ENCODE peak calls at places on chromosomes 4 and X, in ten cellular contexts. R is heart right ventricle, H is brain microvascular endothelial cell, S is MM.1S, L is uterus, M is tibial nerve, F is ovary, I is ascending aorta, A is mammary epithelial cell, X is hepatocyte. W is an unnamed sample. For H3K27me3, the result is how much of the 10 kb centered on the place peaks cover.

GRCh38 chr4:148044889-148045352 is 313.0 kb downstream of the ARHGAP10 start:
- DNase-seq in R (no peak), H (no peak), S (no peak), L (no peak), M (no peak), F (no peak), I (no peak), A (no peak), X (no peak), W (no peak)

GRCh38 chr4:45317276-45317675 is 590.9 kb upstream of the GNPDA2 start:
- DNase-seq in R (no peak), H (no peak), S (no peak), L (no peak), M (no peak), F (no peak), I (no peak), A (peak), X (peak), W (no peak)

GRCh38 chr4:42596918-42597317 is 60.0 kb downstream of the ATP8A1 start:
- DNase-seq in R (no peak), H (no peak), S (no peak), L (no peak), M (no peak), F (no peak), I (no peak), A (no peak), X (no peak), W (no peak)

GRCh38 chrX:149638860-149639259 is 7.3 kb upstream of the TMEM185A start:
- DNase-seq in R (no peak), H (no peak), S (no peak), L (no peak), M (no peak), F (no peak), I (no peak), A (peak), X (no peak), W (no peak)

GRCh38 chrX:11336201-11336600 is 43.0 kb downstream of the AMELX start:
- DNase-seq in R (no peak), H (no peak), S (peak), L (no peak), M (no peak), F (no peak), I (no peak), A (no peak), X (no peak), W (no peak)

GRCh38 chr4:24172406-24172805 is 282.6 kb upstream of the PPARGC1A start:
- DNase-seq in R (no peak), H (no peak), S (no peak), L (no peak), M (no peak), F (no peak), I (no peak), A (no peak), X (no peak), W (no peak)

GRCh38 chrX:155105919-155106318 is 34.6 kb downstream of the BRCC3 start:
- DNase-seq in R (no peak), H (no peak), S (no peak), L (no peak), M (no peak), F (no peak), I (no peak), A (no peak), X (no peak), W (no peak)

GRCh38 chr4:120071192-120071795 is 4.6 kb upstream of the MAD2L1 start:
- DNase-seq in R (no peak), H (peak), S (peak), L (no peak), M (no peak), F (peak), I (no peak), A (peak), X (peak), W (no peak)

GRCh38 chr4:67746797-67747495 is 7.2 kb downstream of the GNRHR start:
- DNase-seq in R (no peak), H (no peak), S (peak), L (no peak), M (no peak), F (no peak), I (no peak), A (peak), X (peak), W (no peak)

GRCh38 chrX:39971760-39972159 is 126.0 kb downstream of the BCOR start:
- DNase-seq in R (no peak), H (no peak), S (no peak), L (no peak), M (no peak), F (no peak), I (no peak), A (no peak), X (no peak), W (no peak)

GRCh38 chr4:142169216-142169615 is 532.8 kb downstream of the IL15 start:
- DNase-seq in R (no peak), H (no peak), S (no peak), L (no peak), M (no peak), F (no peak), I (no peak), A (no peak), X (no peak), W (no peak)

GRCh38 chr4:6331018-6331417 is 61.4 kb downstream of the WFS1 start:
- DNase-seq in R (no peak), H (no peak), S (peak), L (no peak), M (no peak), F (no peak), I (no peak), A (no peak), X (peak), W (no peak)

GRCh38 chr4:13523591-13524503 is 20.5 kb downstream of the NKX3-2 start:
- DNase-seq in R (no peak), H (no peak), S (no peak), L (no peak), M (no peak), F (no peak), I (no peak), A (no peak), X (no peak), W (no peak)

GRCh38 chrX:29318051-29318450 is 730.8 kb downstream of the IL1RAPL1 start:
- DNase-seq in R (no peak), H (no peak), S (no peak), L (no peak), M (no peak), F (no peak), I (no peak), A (no peak), X (no peak), W (no peak)

GRCh38 chrX:19046343-19047215 is 62.7 kb upstream of the PHKA2 start:
- DNase-seq in R (no peak), H (peak), S (no peak), L (no peak), M (no peak), F (no peak), I (no peak), A (peak), X (peak), W (no peak)

GRCh38 chr4:176569301-176569700 is 223.4 kb downstream of the VEGFC start:
- DNase-seq in R (no peak), H (no peak), S (no peak), L (no peak), M (no peak), F (no peak), I (no peak), A (no peak), X (no peak), W (no peak)
- TF ChIP-seq CTCF in R (no peak), H (peak), S (no peak), L (no peak), M (no peak), F (no peak), I (no peak), A (peak), X (peak), W (peak)

DNA sequence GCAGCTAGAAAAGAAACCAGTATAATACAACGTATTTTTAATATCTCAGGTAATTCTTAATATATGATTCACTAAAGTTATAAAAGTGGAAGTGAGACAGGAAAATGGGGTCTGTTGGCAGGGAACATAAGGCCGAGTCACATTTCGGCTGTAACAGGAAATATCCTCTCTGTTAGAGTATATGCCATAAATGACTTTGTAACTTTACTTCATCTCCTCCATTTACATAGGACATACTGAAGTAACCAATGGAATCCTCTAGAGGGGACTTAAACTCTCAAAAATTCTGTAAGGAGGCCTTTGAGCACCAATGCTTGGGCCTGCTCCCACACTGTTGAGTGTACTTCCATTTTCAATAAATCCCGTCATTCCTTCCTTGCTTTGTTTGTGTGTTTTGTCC is 71.3 kb downstream of the ANKRD17 start:
- DNase-seq in R (no peak), H (no peak), S (no peak), L (no peak), M (no peak), F (no peak), I (no peak), A (no peak), X (no peak), W (no peak)
- H3K4me3 ChIP-seq in R (no peak), H (no peak), S (no peak), L (no peak), M (no peak), F (no peak), I (no peak), A (no peak), X (no peak), W (no peak)

DNA sequence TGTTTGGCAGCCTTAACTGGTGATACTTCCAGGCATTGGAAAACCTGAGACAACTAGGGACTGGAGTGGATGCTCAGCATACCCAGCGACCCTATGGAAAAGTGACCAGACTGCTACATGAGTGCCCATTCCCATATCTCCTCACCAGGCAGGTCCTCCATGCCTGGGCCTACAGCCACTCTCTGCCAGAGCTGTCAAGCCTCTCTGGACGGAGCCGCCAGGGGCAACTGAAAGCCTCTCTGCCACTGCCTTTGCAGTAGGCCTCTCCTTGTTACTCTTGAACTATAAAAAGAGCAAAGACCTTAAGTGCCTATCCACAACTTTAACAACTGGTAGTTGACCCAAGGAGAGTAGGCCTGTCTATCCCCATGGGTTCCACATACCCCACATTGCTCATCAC is 20.2 kb upstream of the FAAH2 start:
- DNase-seq in R (no peak), H (no peak), S (no peak), L (no peak), M (no peak), F (no peak), I (no peak), A (no peak), X (no peak), W (no peak)
- H3K27me3 ChIP-seq in R (under half), H (under half), S (under half), L (under half), M (under half), F (under half), I (under half), A (under half), X (under half), W (under half)

GRCh38 chr4:27692868-27693634 is 832.4 kb downstream of the STIM2 start:
- DNase-seq in R (no peak), H (no peak), S (peak), L (no peak), M (no peak), F (no peak), I (no peak), A (no peak), X (no peak), W (no peak)

GRCh38 chr4:27692098-27692679 is 831.5 kb downstream of the STIM2 start:
- DNase-seq in R (no peak), H (peak), S (peak), L (no peak), M (no peak), F (no peak), I (no peak), A (peak), X (peak), W (no peak)
- TF ChIP-seq CTCF in R (no peak), H (peak), S (peak), L (no peak), M (peak), F (no peak), I (no peak), A (peak), X (peak), W (peak)

DNA sequence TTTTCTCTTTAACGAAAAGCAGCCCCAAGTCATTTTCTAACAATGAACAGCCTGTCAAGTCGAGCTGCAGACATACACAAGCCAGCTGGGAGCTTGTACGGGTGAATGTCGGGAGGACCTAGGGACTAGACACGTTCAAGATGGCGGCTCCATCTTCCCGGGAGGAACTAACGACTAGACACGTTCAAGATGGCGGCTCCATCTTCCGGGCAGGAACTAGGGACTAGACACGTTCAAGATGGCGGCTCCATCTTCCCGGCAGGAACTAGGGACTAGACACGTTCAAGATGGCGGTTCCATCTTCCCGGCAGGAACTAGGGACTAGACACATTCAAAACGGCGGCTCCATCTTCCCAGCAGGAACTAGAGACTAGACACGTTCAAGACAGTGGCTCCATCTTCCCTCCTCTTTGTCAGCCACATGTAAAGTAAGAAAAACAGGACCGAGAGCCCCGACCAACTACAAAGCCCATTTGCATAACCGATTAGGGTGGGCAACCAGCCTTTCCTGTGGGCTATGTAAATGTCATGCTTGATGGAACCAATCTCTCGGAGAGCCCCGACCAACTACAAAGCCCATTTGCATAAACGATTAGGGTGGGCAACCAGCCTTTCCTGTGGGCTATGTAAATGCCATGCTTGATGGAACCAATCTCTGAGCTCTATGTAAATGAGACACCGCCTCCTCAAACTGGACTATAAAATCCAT is 175.5 kb downstream of the DHRSX start:
- DNase-seq in R (peak), H (peak), S (no peak), L (peak), M (no peak), F (peak), I (peak), A (peak), X (no peak), W (peak)
- H3K4me3 ChIP-seq in R (peak), H (peak), S (no peak), L (peak), M (peak), F (peak), I (peak), A (no peak), X (no peak), W (no peak)

DNA sequence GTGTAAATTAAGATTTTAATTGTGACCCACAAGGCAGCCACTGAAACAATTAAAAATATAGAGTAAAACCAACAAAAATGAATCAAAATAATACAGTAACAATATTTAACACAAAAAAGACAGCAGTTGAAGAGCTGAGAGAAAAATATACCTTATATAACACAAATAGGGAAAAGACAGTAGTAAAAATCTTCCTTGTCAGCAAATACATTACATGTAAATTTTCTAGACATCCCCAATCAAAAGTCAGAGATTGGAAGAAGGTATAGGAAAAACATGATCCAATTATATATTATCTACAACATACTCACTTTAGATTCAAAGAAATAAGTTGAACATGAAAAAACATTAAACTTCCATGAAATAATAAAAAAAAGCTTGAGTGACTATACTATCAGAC is 330.8 kb downstream of the UBE2NL start:
- DNase-seq in R (no peak), H (no peak), S (no peak), L (no peak), M (no peak), F (no peak), I (no peak), A (no peak), X (no peak), W (no peak)
- H3K27me3 ChIP-seq in R (under half), H (under half), S (under half), L (under half), M (under half), F (under half), I (under half), A (under half), X (under half), W (under half)

GRCh38 chr4:123777297-123777859 is 380.8 kb downstream of the SPRY1 start:
- DNase-seq in R (no peak), H (no peak), S (no peak), L (no peak), M (no peak), F (no peak), I (no peak), A (no peak), X (no peak), W (no peak)

DNA sequence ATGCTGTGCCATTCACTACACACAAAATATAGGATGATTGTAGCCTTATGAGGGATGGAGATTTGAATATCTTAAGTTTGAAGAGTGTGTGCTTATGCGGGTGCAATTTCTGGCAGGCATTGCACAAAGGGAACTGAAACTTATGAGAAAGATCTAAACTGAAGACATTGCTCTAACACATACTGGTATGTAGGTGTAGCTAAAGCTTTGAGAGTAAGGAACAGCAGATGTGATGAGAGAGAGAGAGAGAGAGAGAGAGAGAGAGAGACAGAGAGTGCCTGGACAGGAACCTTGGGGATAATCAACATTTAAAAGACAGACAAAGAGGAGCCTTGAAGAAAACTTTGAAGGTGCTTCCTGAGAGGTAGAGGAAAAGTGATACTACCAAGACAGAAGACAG is 379.7 kb downstream of the SPRY1 start:
- DNase-seq in R (no peak), H (no peak), S (peak), L (no peak), M (no peak), F (no peak), I (no peak), A (no peak), X (no peak), W (no peak)
- TF ChIP-seq CTCF in R (no peak), H (no peak), S (peak), L (no peak), M (no peak), F (no peak), I (no peak), A (no peak), X (no peak), W (no peak)

DNA sequence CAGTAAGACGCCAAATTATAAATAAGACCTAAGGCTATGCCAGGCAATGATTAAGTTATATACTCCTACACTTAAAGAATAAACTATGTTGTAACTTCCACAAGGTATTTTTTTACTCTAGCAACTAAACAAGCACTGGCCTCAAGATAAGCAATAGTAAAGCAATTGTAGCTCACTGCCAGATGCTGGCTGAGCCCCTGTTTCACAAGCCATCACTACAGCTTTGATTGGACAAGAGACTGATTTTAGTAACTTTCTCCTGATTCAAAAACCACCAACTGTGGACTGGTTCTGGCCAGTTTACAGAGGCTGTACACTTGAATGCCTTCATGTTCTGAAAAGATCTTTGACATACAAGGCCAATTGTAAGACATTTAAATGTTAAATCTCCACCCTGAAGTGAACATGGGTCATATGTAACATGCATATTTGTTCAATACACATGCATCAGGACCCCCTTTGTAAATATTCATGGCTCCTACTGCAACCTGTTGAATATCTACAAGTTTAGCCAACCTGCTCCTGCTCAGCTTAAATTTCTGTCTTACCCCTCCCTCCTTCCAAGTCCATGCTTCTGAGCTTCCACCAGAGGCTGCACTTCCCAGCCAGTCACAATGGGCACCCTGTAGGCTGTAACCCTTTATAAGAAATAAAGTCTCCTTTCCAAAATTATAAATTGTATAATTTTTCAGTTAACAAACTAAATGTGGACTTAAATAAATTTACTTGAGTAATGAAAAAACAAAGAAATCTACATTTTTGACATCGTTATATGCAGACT is 423.6 kb downstream of the ANKRD50 start:
- DNase-seq in R (no peak), H (no peak), S (no peak), L (no peak), M (no peak), F (no peak), I (no peak), A (no peak), X (no peak), W (no peak)
- H3K4me3 ChIP-seq in R (no peak), H (no peak), S (no peak), L (no peak), M (no peak), F (no peak), I (no peak), A (no peak), X (no peak), W (no peak)

GRCh38 chrX:70025464-70025863 is 24.3 kb downstream of the AWAT2 start:
- DNase-seq in R (no peak), H (no peak), S (no peak), L (no peak), M (no peak), F (no peak), I (no peak), A (peak), X (no peak), W (no peak)
- H3K27me3 ChIP-seq in R (under half), H (under half), S (under half), L (under half), M (under half), F (under half), I (under half), A (under half), X (under half), W (under half)

DNA sequence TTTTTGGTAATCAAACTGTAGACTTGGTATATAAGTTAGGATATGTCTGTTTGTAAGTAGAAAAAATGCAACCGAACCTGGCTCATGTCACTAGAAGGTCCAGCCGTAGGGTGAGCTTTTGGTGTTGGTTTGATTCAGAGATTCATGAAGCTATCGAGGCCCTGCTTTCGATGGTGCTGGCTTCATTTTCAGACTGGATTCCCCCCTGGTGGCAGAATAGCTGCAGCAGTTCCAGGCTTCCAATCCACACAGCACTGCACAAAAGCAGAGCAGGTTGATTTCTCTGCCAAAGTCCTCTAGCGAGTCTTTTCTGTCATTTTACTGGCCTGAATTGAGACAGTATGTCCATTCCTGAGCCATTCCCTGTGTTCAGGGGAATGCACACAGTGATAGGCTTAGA is 33.1 kb downstream of the PDK3 start:
- DNase-seq in R (no peak), H (peak), S (peak), L (peak), M (peak), F (no peak), I (no peak), A (no peak), X (peak), W (no peak)
- TF ChIP-seq CTCF in R (no peak), H (peak), S (peak), L (peak), M (no peak), F (peak), I (peak), A (peak), X (peak), W (peak)